ENCODE peak calls at places on chromosomes 5 and 9, in nine cellular contexts. One of them, this sample, is unnamed.

GRCh38 chr9:135137398-135137832 is 49.9 kb downstream of the OLFM1 start:
- DNase-seq in globus pallidus: peak; percentile 20
- DNase-seq in NCI-H1092: peak; percentile 9
- DNase-seq in RWPE1: no peak
- DNase-seq in colonic mucosa: no peak
- DNase-seq in heart right ventricle: no peak
- DNase-seq in KG1: no peak
- DNase-seq in amygdala: peak; percentile 30
- DNase-seq in NCI-H1417: no peak
- DNase-seq in this sample: no peak

GRCh38 chr9:125428515-125429467 is 167.2 kb downstream of the GAPVD1 start:
- DNase-seq in globus pallidus: no peak
- DNase-seq in NCI-H1092: no peak
- DNase-seq in RWPE1: no peak
- DNase-seq in colonic mucosa: no peak
- DNase-seq in heart right ventricle: no peak
- DNase-seq in KG1: no peak
- DNase-seq in amygdala: no peak
- DNase-seq in NCI-H1417: no peak
- DNase-seq in this sample: no peak

GRCh38 chr5:33120671-33121070 is 320.1 kb upstream of the TARS1 start:
- DNase-seq in globus pallidus: no peak
- DNase-seq in NCI-H1092: no peak
- DNase-seq in RWPE1: no peak
- DNase-seq in colonic mucosa: no peak
- DNase-seq in heart right ventricle: no peak
- DNase-seq in KG1: no peak
- DNase-seq in amygdala: no peak
- DNase-seq in NCI-H1417: no peak
- DNase-seq in this sample: no peak

GRCh38 chr5:149938272-149938671 is 6.3 kb downstream of the PDE6A start:
- DNase-seq in globus pallidus: no peak
- DNase-seq in NCI-H1092: no peak
- DNase-seq in RWPE1: peak; percentile 79
- DNase-seq in colonic mucosa: peak; percentile 86
- DNase-seq in heart right ventricle: peak; percentile 49
- DNase-seq in KG1: no peak
- DNase-seq in amygdala: no peak
- DNase-seq in NCI-H1417: no peak
- DNase-seq in this sample: no peak

GRCh38 chr9:134858051-134858841 is 22.4 kb upstream of the FCN2 start:
- DNase-seq in globus pallidus: no peak
- DNase-seq in NCI-H1092: no peak
- DNase-seq in RWPE1: peak; percentile 71
- DNase-seq in colonic mucosa: no peak
- DNase-seq in heart right ventricle: no peak
- DNase-seq in KG1: no peak
- DNase-seq in amygdala: no peak
- DNase-seq in NCI-H1417: no peak
- DNase-seq in this sample: no peak

GRCh38 chr9:112520646-112521045 is 34.0 kb downstream of the KIAA1958 start:
- DNase-seq in globus pallidus: no peak
- DNase-seq in NCI-H1092: no peak
- DNase-seq in RWPE1: no peak
- DNase-seq in colonic mucosa: no peak
- DNase-seq in heart right ventricle: no peak
- DNase-seq in KG1: no peak
- DNase-seq in amygdala: no peak
- DNase-seq in NCI-H1417: no peak
- DNase-seq in this sample: no peak

GRCh38 chr9:108053555-108054061 is 564.0 kb upstream of the KLF4 start:
- DNase-seq in globus pallidus: no peak
- DNase-seq in NCI-H1092: peak; percentile 62
- DNase-seq in RWPE1: no peak
- DNase-seq in colonic mucosa: peak; percentile 81
- DNase-seq in heart right ventricle: peak; percentile 61
- DNase-seq in KG1: no peak
- DNase-seq in amygdala: no peak
- DNase-seq in NCI-H1417: no peak
- DNase-seq in this sample: no peak

GRCh38 chr9:14780251-14780650 is 57.7 kb upstream of the CER1 start:
- DNase-seq in globus pallidus: no peak
- DNase-seq in NCI-H1092: peak; percentile 41
- DNase-seq in RWPE1: no peak
- DNase-seq in colonic mucosa: no peak
- DNase-seq in heart right ventricle: no peak
- DNase-seq in KG1: no peak
- DNase-seq in amygdala: no peak
- DNase-seq in NCI-H1417: no peak
- DNase-seq in this sample: no peak

GRCh38 chr9:121455527-121456239 is 44.0 kb downstream of the GGTA1 start:
- DNase-seq in globus pallidus: no peak
- DNase-seq in NCI-H1092: no peak
- DNase-seq in RWPE1: no peak
- DNase-seq in colonic mucosa: no peak
- DNase-seq in heart right ventricle: no peak
- DNase-seq in KG1: peak; percentile 40
- DNase-seq in amygdala: no peak
- DNase-seq in NCI-H1417: no peak
- DNase-seq in this sample: no peak

GRCh38 chr5:32225445-32225844 is 51.3 kb upstream of the GOLPH3 start:
- DNase-seq in globus pallidus: no peak
- DNase-seq in NCI-H1092: no peak
- DNase-seq in RWPE1: no peak
- DNase-seq in colonic mucosa: no peak
- DNase-seq in heart right ventricle: no peak
- DNase-seq in KG1: no peak
- DNase-seq in amygdala: no peak
- DNase-seq in NCI-H1417: no peak
- DNase-seq in this sample: no peak